ENCODE peak calls at places on chromosomes 6 and 20, in eight cellular contexts. W, V, X, E, T, N, O and A are unnamed samples.

GRCh38 chr6:129644567-129645015 is 65.4 kb downstream of the ARHGAP18 start:
- DNase-seq in W (no peak), V (no peak), X (no peak), E (no peak), T (peak; percentile 93), N (no peak), O (no peak), A (no peak)

GRCh38 chr6:152273638-152274037 is 363.5 kb downstream of the SYNE1 start:
- DNase-seq in W (no peak), V (peak; percentile 84), X (no peak), E (no peak), T (peak; percentile 60), N (no peak), O (peak; percentile 73), A (no peak)

GRCh38 chr20:63772781-63773520 is 33.4 kb downstream of the SLC2A4RG start:
- DNase-seq in W (no peak), V (no peak), X (no peak), E (no peak), T (no peak), N (no peak), O (no peak), A (no peak)

GRCh38 chr6:42375007-42375635 is 76.6 kb downstream of the TRERF1 start:
- DNase-seq in W (no peak), V (no peak), X (no peak), E (no peak), T (no peak), N (no peak), O (no peak), A (no peak)

GRCh38 chr6:10398439-10399218 is 16.2 kb downstream of the TFAP2A start:
- DNase-seq in W (no peak), V (no peak), X (no peak), E (no peak), T (no peak), N (no peak), O (no peak), A (no peak)

GRCh38 chr20:48541581-48542071 is 286.2 kb downstream of the PREX1 start:
- DNase-seq in W (peak; percentile 9), V (no peak), X (no peak), E (no peak), T (no peak), N (no peak), O (no peak), A (no peak)

GRCh38 chr6:57116776-57117175 is 26.8 kb downstream of the ZNF451 start:
- DNase-seq in W (no peak), V (no peak), X (no peak), E (no peak), T (peak; percentile 41), N (no peak), O (no peak), A (no peak)

GRCh38 chr20:48571945-48572589 is 255.7 kb downstream of the PREX1 start:
- DNase-seq in W (no peak), V (no peak), X (no peak), E (no peak), T (no peak), N (no peak), O (no peak), A (no peak)

GRCh38 chr6:159168536-159169192 is 536 bp upstream of the FNDC1 start:
- DNase-seq in W (peak; percentile 24), V (peak; percentile 92), X (no peak), E (peak; percentile 63), T (peak; percentile 30), N (no peak), O (peak; percentile 86), A (no peak)

GRCh38 chr6:120908767-120909166 is 425.5 kb downstream of the TBC1D32 start:
- DNase-seq in W (no peak), V (no peak), X (no peak), E (no peak), T (no peak), N (no peak), O (no peak), A (no peak)

GRCh38 chr20:63027425-63028389 is 20.9 kb upstream of the BHLHE23 start:
- DNase-seq in W (no peak), V (no peak), X (no peak), E (peak; percentile 58), T (no peak), N (peak; percentile 62), O (no peak), A (no peak)

GRCh38 chr6:4066029-4066755 is 12.7 kb downstream of the FAM217A start:
- DNase-seq in W (no peak), V (no peak), X (no peak), E (no peak), T (no peak), N (no peak), O (no peak), A (no peak)

GRCh38 chr20:57714409-57715267 is 4.8 kb upstream of the PMEPA1 start:
- DNase-seq in W (no peak), V (no peak), X (no peak), E (peak; percentile 66), T (peak; percentile 61), N (peak; percentile 92), O (no peak), A (no peak)

GRCh38 chr6:144757730-144758129 is 472.6 kb downstream of the UTRN start:
- DNase-seq in W (no peak), V (no peak), X (no peak), E (no peak), T (no peak), N (no peak), O (no peak), A (no peak)

GRCh38 chr6:145349950-145350510 is 385.3 kb downstream of the EPM2A start:
- DNase-seq in W (no peak), V (no peak), X (no peak), E (no peak), T (no peak), N (no peak), O (no peak), A (no peak)

DNA sequence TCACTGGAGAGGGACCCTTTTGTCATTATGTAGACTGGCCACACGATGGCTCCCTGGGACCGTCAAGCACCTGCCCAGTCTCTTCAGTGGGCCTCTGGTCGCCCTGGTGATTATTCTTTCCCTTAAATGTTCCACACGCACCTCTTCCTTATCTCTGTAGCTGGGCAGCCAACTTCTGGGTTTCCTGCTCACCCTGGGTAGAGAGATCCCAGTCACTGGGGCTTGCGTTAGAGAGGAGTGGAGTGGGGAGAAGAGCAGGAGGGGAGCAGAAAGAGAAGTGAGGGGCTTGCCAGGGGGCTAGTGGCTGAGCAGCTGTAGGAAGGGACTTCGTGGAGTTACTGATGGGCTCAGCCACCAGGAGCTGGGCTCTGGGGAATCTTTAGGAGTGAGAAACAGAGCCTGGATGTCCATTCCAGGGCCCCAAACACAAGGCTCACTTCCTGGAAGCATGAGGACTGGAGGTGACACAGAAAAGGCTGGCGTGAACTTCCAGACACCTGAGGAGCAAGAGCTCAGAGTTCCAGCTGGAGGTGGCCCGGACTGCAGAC is 150.1 kb downstream of the DHX35 start:
- DNase-seq in W (peak; percentile 19), V (peak; percentile 88), X (no peak), E (peak; percentile 88), T (peak; percentile 40), N (peak; percentile 93), O (peak; percentile 84), A (no peak)
- TF ChIP-seq CTCF in W (peak; percentile 45), V (peak; percentile 89), X (peak; percentile 54), E (peak; percentile 76), T (peak; percentile 35), N (peak; percentile 83), O (peak; percentile 86), A (no peak)

GRCh38 chr6:2164481-2164880 is 80.9 kb downstream of the GMDS start:
- DNase-seq in W (no peak), V (no peak), X (no peak), E (no peak), T (no peak), N (no peak), O (no peak), A (no peak)

GRCh38 chr6:2157441-2158127 is 87.8 kb downstream of the GMDS start:
- DNase-seq in W (no peak), V (no peak), X (peak; percentile 87), E (no peak), T (peak; percentile 92), N (peak; percentile 7), O (no peak), A (no peak)

GRCh38 chr6:2162089-2162465 is 83.3 kb downstream of the GMDS start:
- DNase-seq in W (no peak), V (no peak), X (no peak), E (no peak), T (no peak), N (peak; percentile 3), O (no peak), A (no peak)

GRCh38 chr6:2155206-2155605 is 90.2 kb downstream of the GMDS start:
- DNase-seq in W (no peak), V (no peak), X (no peak), E (no peak), T (no peak), N (no peak), O (no peak), A (no peak)

GRCh38 chr6:2158596-2159271 is 86.7 kb downstream of the GMDS start:
- DNase-seq in W (no peak), V (peak; percentile 91), X (no peak), E (peak; percentile 74), T (peak; percentile 17), N (peak; percentile 4), O (peak; percentile 86), A (no peak)
- TF ChIP-seq CTCF in W (no peak), V (peak; percentile 98), X (peak; percentile 47), E (peak; percentile 48), T (peak; percentile 32), N (peak; percentile 20), O (peak; percentile 96), A (no peak)

GRCh38 chr20:43540673-43541060 is 18.2 kb upstream of the SGK2 start:
- DNase-seq in W (no peak), V (no peak), X (no peak), E (no peak), T (no peak), N (no peak), O (no peak), A (no peak)

GRCh38 chr20:43544501-43544900 is 14.3 kb upstream of the SGK2 start:
- DNase-seq in W (no peak), V (no peak), X (no peak), E (no peak), T (no peak), N (no peak), O (no peak), A (no peak)

GRCh38 chr20:43541214-43541613 is 17.6 kb upstream of the SGK2 start:
- DNase-seq in W (no peak), V (no peak), X (no peak), E (no peak), T (peak; percentile 21), N (peak; percentile 39), O (no peak), A (no peak)

GRCh38 chr20:43542674-43543073 is 16.2 kb upstream of the SGK2 start:
- DNase-seq in W (no peak), V (no peak), X (no peak), E (no peak), T (no peak), N (no peak), O (no peak), A (no peak)

GRCh38 chr20:43543138-43543537 is 15.7 kb upstream of the SGK2 start:
- DNase-seq in W (no peak), V (no peak), X (no peak), E (no peak), T (no peak), N (no peak), O (no peak), A (no peak)
- TF ChIP-seq CTCF in W (no peak), V (no peak), X (no peak), E (no peak), T (no peak), N (no peak), O (no peak), A (no peak)

GRCh38 chr6:90478278-90478677 is 108.6 kb downstream of the MAP3K7 start:
- DNase-seq in W (no peak), V (peak; percentile 84), X (no peak), E (no peak), T (no peak), N (no peak), O (peak; percentile 83), A (no peak)
- TF ChIP-seq CTCF in W (no peak), V (peak; percentile 62), X (no peak), E (no peak), T (no peak), N (no peak), O (peak; percentile 57), A (no peak)